ENCODE peak calls at places on chromosome 20, in five cellular contexts. S, H, K, G and F are unnamed samples.
A peak's percentile ranks its signal among the peaks of the same experiment; 100 is the strongest.

GRCh38 chr20:1535420-1536175 is 21.9 kb downstream of the SIRPD start:
- DNase-seq in G (no peak), K (peak; percentile 75), S (no peak), H (no peak), F (no peak)

GRCh38 chr20:32792316-32792715 is 27.4 kb upstream of the MAPRE1 start:
- DNase-seq in S (peak; percentile 56), H (peak; percentile 58), G (no peak), K (no peak), F (peak; percentile 4)

GRCh38 chr20:52047811-52048302 is 143.7 kb downstream of the ZFP64 start:
- DNase-seq in G (no peak), S (peak; percentile 66), H (no peak), K (no peak), F (no peak)

GRCh38 chr20:47330933-47331708 is 25.4 kb downstream of the ZMYND8 start:
- DNase-seq in K (no peak), G (peak; percentile 76), H (peak; percentile 74), S (no peak), F (peak; percentile 95)

GRCh38 chr20:58160451-58161051 is 67.9 kb downstream of the ANKRD60 start:
- DNase-seq in G (no peak), K (no peak), S (no peak), H (no peak), F (peak; percentile 93)

GRCh38 chr20:43820742-43821330 is 93.8 kb upstream of the TOX2 start:
- DNase-seq in G (no peak), H (no peak), K (no peak), S (no peak), F (no peak)

GRCh38 chr20:919491-919916 is 3.4 kb upstream of the ANGPT4 start:
- DNase-seq in H (no peak), S (no peak), G (no peak), K (no peak), F (no peak)

GRCh38 chr20:17674722-17675518 is 7.1 kb downstream of the RRBP1 start:
- DNase-seq in G (no peak), S (no peak), K (no peak), H (no peak), F (peak; percentile 67)

GRCh38 chr20:17565164-17565845 is 4.6 kb upstream of the DSTN start:
- DNase-seq in G (no peak), H (no peak), K (no peak), S (no peak), F (peak; percentile 57)

GRCh38 chr20:17128206-17128605 is 98.6 kb upstream of the PCSK2 start:
- DNase-seq in G (no peak), S (no peak), K (no peak), H (no peak), F (no peak)

GRCh38 chr20:21693322-21693721 is 12.1 kb upstream of the PAX1 start:
- DNase-seq in S (peak; percentile 81), K (no peak), H (no peak), G (no peak), F (no peak)

GRCh38 chr20:10671221-10671849 is 2.5 kb downstream of the JAG1 start:
- DNase-seq in H (peak; percentile 93), G (no peak), K (peak; percentile 89), S (peak; percentile 85), F (peak; percentile 96)

GRCh38 chr20:48723308-48724264 is 104.2 kb downstream of the PREX1 start:
- DNase-seq in K (no peak), G (no peak), S (no peak), H (peak; percentile 34), F (peak; percentile 39)

GRCh38 chr20:53660078-53660909 is 66.7 kb upstream of the ZNF217 start:
- DNase-seq in H (no peak), K (peak; percentile 44), G (no peak), S (peak; percentile 63), F (peak; percentile 32)

GRCh38 chr20:37439223-37439933 is 81.7 kb upstream of the NNAT start:
- DNase-seq in S (peak; percentile 44), G (no peak), K (no peak), H (no peak), F (no peak)

GRCh38 chr20:610130-611046 is at the start of gene TCF15:
- DNase-seq in H (peak; percentile 23), G (no peak), K (no peak), S (peak; percentile 85), F (peak; percentile 19)

GRCh38 chr20:58179432-58180099 is 48.9 kb downstream of the ANKRD60 start:
- DNase-seq in K (peak; percentile 49), S (peak; percentile 80), G (no peak), H (peak; percentile 77), F (peak; percentile 65)

GRCh38 chr20:1718604-1719384 is 61.2 kb upstream of the SIRPG start:
- DNase-seq in K (no peak), G (peak; percentile 19), S (no peak), H (no peak), F (peak; percentile 98)

GRCh38 chr20:50526403-50526989 is 16.3 kb downstream of the PTPN1 start:
- DNase-seq in H (no peak), S (no peak), G (no peak), K (no peak), F (no peak)

GRCh38 chr20:59976196-59976847 is 18.1 kb downstream of the CDH26 start:
- DNase-seq in K (no peak), G (no peak), S (no peak), H (no peak), F (no peak)

GRCh38 chr20:53208110-53208908 is 236.2 kb downstream of the TSHZ2 start:
- DNase-seq in G (no peak), H (no peak), K (no peak), S (peak; percentile 85), F (no peak)

GRCh38 chr20:44686934-44687333 is 28.2 kb upstream of the CCN5 start:
- DNase-seq in K (no peak), H (no peak), G (no peak), S (no peak), F (no peak)

GRCh38 chr20:20668639-20669038 is 43.8 kb downstream of the RALGAPA2 start:
- DNase-seq in S (no peak), H (no peak), K (peak; percentile 65), G (no peak), F (no peak)

GRCh38 chr20:1357921-1358671 is 29.2 kb upstream of the SDCBP2 start:
- DNase-seq in S (no peak), H (no peak), K (no peak), G (no peak), F (no peak)

GRCh38 chr20:29689411-29690225 is 1567.8 kb upstream of the DEFB115 start:
- DNase-seq in H (no peak), S (no peak), K (no peak), G (no peak), F (peak; percentile 42)

GRCh38 chr20:10412591-10413408 is 21.2 kb downstream of the MKKS start:
- DNase-seq in K (no peak), G (no peak), S (no peak), H (no peak), F (no peak)

GRCh38 chr20:50029697-50030428 is 47.1 kb downstream of the SNAI1 start:
- DNase-seq in K (no peak), G (no peak), S (no peak), H (peak; percentile 52), F (peak; percentile 98)

GRCh38 chr20:20823469-20823868 is 111.0 kb upstream of the RALGAPA2 start:
- DNase-seq in H (no peak), S (no peak), K (no peak), G (no peak), F (no peak)

GRCh38 chr20:62419759-62420158 is 7.6 kb downstream of the RBBP8NL start:
- DNase-seq in S (no peak), H (no peak), G (no peak), K (no peak), F (no peak)

GRCh38 chr20:62416651-62417637 is 9.9 kb upstream of the CABLES2 start:
- DNase-seq in H (no peak), G (no peak), K (no peak), S (no peak), F (no peak)

GRCh38 chr20:62418709-62419487 is 8.4 kb downstream of the RBBP8NL start:
- DNase-seq in H (no peak), G (no peak), K (no peak), S (no peak), F (no peak)

GRCh38 chr20:62415354-62416111 is 8.4 kb upstream of the CABLES2 start:
- DNase-seq in G (no peak), S (no peak), K (no peak), H (no peak), F (no peak)

GRCh38 chr20:62417981-62418708 is 9.2 kb downstream of the RBBP8NL start:
- DNase-seq in S (no peak), K (no peak), H (no peak), G (no peak), F (no peak)
- H3K27me3 ChIP-seq in S (no peaks in the 10 kb centered on the region), K (peaks cover 93% of the 10 kb centered on the region), H (no peaks in the 10 kb centered on the region), G (no peaks in the 10 kb centered on the region), F (no peaks in the 10 kb centered on the region)

GRCh38 chr20:24977797-24978196 is 14.8 kb downstream of the APMAP start:
- DNase-seq in S (no peak), H (no peak), K (no peak), G (no peak), F (no peak)
- H3K4me1 ChIP-seq in S (no peaks in the 10 kb centered on the region), H (no peaks in the 10 kb centered on the region), K (no peaks in the 10 kb centered on the region), G (no peaks in the 10 kb centered on the region), F (no peaks in the 10 kb centered on the region)

GRCh38 chr20:3995067-3995748 is 20.1 kb downstream of the RNF24 start:
- DNase-seq in H (no peak), S (peak; percentile 45), G (no peak), K (no peak), F (peak; percentile 83)
- TF ChIP-seq EZH2phosphoT487 in H (no peak), S (no peak), G (no peak), K (no peak), F (no peak)

GRCh38 chr20:56003111-56003800 is 2.1 kb downstream of the CBLN4 start:
- DNase-seq in S (no peak), G (no peak), H (no peak), K (no peak), F (no peak)

GRCh38 chr20:56004611-56005388 is 519 bp downstream of the CBLN4 start:
- DNase-seq in K (no peak), S (no peak), H (no peak), G (no peak), F (no peak)

GRCh38 chr20:56001106-56001785 is 4.1 kb downstream of the CBLN4 start:
- DNase-seq in H (no peak), K (no peak), S (no peak), G (no peak), F (no peak)

GRCh38 chr20:56003966-56004365 is 1.4 kb downstream of the CBLN4 start:
- DNase-seq in K (no peak), S (no peak), H (peak; percentile 12), G (no peak), F (peak; percentile 1)

DNA sequence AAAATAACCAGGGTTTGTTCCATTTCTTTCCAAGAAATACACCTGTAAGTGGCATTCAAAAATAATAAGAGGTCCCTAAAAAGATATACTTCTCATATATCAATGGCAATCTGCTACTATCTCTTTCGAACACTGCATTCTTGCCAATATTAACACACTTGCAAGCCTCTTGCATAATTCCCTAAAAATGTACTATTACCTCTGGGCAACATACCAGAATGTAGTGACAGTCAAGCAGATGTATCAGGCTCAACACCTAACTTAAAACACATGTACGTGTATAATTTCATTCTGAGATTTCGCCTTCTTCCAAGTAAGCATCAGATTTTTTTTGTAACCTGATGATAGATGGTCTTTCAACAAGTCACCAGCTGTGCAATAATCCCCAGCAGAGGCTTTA is 3.4 kb downstream of the CBLN4 start:
- DNase-seq in K (no peak), G (no peak), S (no peak), H (no peak), F (no peak)
- H3K27me3 ChIP-seq in K (no peaks in the 10 kb centered on the region), G (no peaks in the 10 kb centered on the region), S (no peaks in the 10 kb centered on the region), H (peaks cover 11% of the 10 kb centered on the region), F (peaks cover 4% of the 10 kb centered on the region)